ENCODE peak calls at places on chromosomes 5 and 9, in eight cellular contexts. O, K, N, P, M, A, G and W are unnamed samples.

GRCh38 chr5:91293131-91293530 is 90.0 kb downstream of the ARRDC3 start:
- DNase-seq in O (no peak), K (no peak), N (no peak), P (peak), M (peak), A (peak), G (no peak), W (peak)

GRCh38 chr9:124306098-124306735 is 48.5 kb downstream of the NEK6 start:
- DNase-seq in O (peak), K (peak), N (peak), P (peak), M (peak), A (peak), G (peak), W (no peak)

GRCh38 chr5:145246961-145247744 is 588.0 kb downstream of the PRELID2 start:
- DNase-seq in O (peak), K (no peak), N (peak), P (no peak), M (peak), A (no peak), G (peak), W (no peak)

GRCh38 chr9:31304576-31304975 is 1079.9 kb upstream of the ACO1 start:
- DNase-seq in O (peak), K (peak), N (peak), P (peak), M (peak), A (no peak), G (peak), W (no peak)

GRCh38 chr9:34809504-34810186 is 99.7 kb upstream of the CCL21 start:
- DNase-seq in O (no peak), K (peak), N (peak), P (no peak), M (peak), A (peak), G (no peak), W (peak)

GRCh38 chr9:33465096-33465495 is 8.6 kb downstream of the NOL6 start:
- DNase-seq in O (no peak), K (no peak), N (no peak), P (no peak), M (no peak), A (no peak), G (no peak), W (no peak)

GRCh38 chr5:82467006-82467561 is 188.9 kb upstream of the RPS23 start:
- DNase-seq in O (no peak), K (no peak), N (no peak), P (no peak), M (no peak), A (peak), G (no peak), W (no peak)

GRCh38 chr9:33239922-33240321 is at the start of gene SPINK4:
- DNase-seq in O (no peak), K (no peak), N (no peak), P (peak), M (peak), A (peak), G (no peak), W (no peak)

GRCh38 chr5:123776761-123777160 is 264.8 kb downstream of the CSNK1G3 start:
- DNase-seq in O (no peak), K (no peak), N (peak), P (peak), M (peak), A (peak), G (peak), W (no peak)

GRCh38 chr9:16769291-16769690 is 101.2 kb downstream of the BNC2 start:
- DNase-seq in O (no peak), K (no peak), N (no peak), P (no peak), M (no peak), A (no peak), G (no peak), W (no peak)
- H3K4me2 ChIP-seq in O (no peak), K (no peak), N (no peak), P (no peak), M (no peak), A (no peak), G (no peak), W (no peak)

DNA sequence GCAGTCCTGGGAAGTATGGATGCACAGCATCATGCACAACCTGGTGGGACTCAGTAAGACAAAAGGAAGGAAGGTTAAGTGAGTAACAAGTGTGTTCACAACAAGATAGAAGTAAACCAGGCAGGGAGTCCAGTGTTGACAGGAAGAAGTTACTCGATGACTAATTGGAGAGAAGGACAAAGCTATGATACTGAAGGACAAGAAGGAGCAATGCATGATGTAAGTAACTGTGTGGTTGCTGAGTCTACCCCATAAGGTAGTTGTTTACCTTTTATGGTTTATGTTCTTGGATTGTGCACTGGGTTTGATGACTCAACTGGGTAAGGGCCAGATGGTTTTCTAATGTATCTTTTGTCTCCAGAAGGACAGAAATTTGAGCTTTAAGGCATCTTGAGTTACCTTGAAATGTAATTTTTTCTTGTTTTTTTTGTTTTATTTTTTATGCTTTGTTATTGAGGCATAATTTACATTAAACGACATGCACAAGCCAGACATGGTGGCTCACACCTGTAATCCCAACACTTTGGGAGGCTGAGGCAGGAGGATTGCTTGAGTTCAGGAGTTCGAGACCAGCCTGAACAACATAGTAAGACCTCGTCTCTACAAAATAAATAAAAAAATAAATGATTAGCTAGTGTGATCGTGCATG is 89.2 kb upstream of the CAST start:
- DNase-seq in O (peak), K (peak), N (peak), P (peak), M (peak), A (no peak), G (peak), W (no peak)
- H3K4me2 ChIP-seq in O (peak), K (peak), N (peak), P (peak), M (peak), A (no peak), G (peak), W (no peak)

GRCh38 chr5:100546041-100546440 is 10.9 kb downstream of the FAM174A start:
- DNase-seq in O (no peak), K (no peak), N (no peak), P (no peak), M (no peak), A (no peak), G (no peak), W (no peak)

GRCh38 chr5:100553209-100553608 is 18.0 kb downstream of the FAM174A start:
- DNase-seq in O (no peak), K (no peak), N (no peak), P (no peak), M (peak), A (no peak), G (no peak), W (no peak)

GRCh38 chr5:100550531-100551036 is 15.4 kb downstream of the FAM174A start:
- DNase-seq in O (peak), K (no peak), N (no peak), P (no peak), M (peak), A (no peak), G (peak), W (no peak)

GRCh38 chr5:100551183-100551582 is 16.0 kb downstream of the FAM174A start:
- DNase-seq in O (no peak), K (no peak), N (no peak), P (no peak), M (no peak), A (no peak), G (no peak), W (no peak)
- H3K4me2 ChIP-seq in O (peak), K (no peak), N (no peak), P (no peak), M (no peak), A (no peak), G (no peak), W (no peak)

DNA sequence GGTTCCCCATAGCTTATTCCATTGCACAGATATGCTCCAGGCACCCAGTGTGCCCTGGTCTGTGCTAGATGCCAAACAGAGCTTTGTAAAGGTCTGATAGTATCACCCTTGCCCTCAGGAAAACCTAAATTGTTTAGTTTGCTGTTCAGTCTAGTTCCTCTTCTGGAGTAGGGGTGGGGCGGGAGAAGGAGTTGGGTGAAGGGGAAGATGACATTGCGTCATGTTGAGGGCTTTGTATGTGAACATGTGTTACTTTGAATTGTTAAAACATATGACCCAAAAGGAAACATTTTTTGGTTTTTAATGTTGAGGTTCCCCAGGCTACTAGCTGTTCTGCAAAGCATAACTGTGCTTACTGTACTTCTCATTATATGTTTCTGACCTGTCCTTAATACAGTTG is 40.6 kb downstream of the HACD4 start:
- DNase-seq in O (no peak), K (no peak), N (no peak), P (no peak), M (no peak), A (no peak), G (no peak), W (no peak)
- H3K4me2 ChIP-seq in O (no peak), K (no peak), N (no peak), P (no peak), M (no peak), A (no peak), G (no peak), W (no peak)

GRCh38 chr5:89073045-89073444 is 190.1 kb upstream of the MEF2C start:
- DNase-seq in O (no peak), K (no peak), N (no peak), P (no peak), M (no peak), A (no peak), G (no peak), W (no peak)
- H3K4me2 ChIP-seq in O (no peak), K (no peak), N (no peak), P (no peak), M (no peak), A (no peak), G (no peak), W (no peak)

DNA sequence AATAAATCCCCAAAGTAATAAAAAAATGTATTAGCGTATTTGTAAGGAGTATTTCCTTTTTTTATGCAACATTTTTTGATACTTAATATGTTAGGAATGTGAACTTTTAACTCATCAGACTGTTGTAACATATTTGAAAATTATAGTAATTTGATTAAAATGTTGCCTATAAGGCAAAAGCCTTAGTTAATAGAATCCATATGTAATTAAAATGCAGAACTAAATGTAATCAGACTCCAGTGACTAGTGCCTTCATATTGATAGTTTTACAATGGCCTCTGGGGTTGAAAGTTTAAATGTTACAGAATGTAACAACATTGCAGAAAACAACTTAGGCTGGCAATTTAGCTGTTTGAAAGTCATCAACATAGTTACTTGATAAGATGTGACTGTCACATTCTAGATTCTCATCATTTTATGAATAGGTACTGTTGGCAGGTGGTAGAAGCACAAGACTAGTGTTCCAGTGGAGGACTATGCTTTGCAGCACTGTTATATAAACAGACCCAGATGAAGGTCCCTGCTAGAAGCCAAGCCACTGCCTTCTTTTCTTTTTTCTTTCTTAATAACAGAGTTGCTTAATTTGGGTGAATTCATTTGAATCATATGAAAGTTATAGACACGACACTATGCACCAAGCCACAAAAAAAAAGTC is 382.9 kb downstream of the CCDC171 start:
- DNase-seq in O (no peak), K (no peak), N (no peak), P (peak), M (no peak), A (no peak), G (no peak), W (no peak)
- H3K4me2 ChIP-seq in O (no peak), K (no peak), N (no peak), P (peak), M (no peak), A (no peak), G (no peak), W (no peak)

GRCh38 chr9:106065579-106066214 is 371.4 kb downstream of the TMEM38B start:
- DNase-seq in O (no peak), K (no peak), N (no peak), P (no peak), M (no peak), A (no peak), G (no peak), W (no peak)
- H3K4me2 ChIP-seq in O (no peak), K (no peak), N (no peak), P (no peak), M (no peak), A (no peak), G (no peak), W (no peak)

DNA sequence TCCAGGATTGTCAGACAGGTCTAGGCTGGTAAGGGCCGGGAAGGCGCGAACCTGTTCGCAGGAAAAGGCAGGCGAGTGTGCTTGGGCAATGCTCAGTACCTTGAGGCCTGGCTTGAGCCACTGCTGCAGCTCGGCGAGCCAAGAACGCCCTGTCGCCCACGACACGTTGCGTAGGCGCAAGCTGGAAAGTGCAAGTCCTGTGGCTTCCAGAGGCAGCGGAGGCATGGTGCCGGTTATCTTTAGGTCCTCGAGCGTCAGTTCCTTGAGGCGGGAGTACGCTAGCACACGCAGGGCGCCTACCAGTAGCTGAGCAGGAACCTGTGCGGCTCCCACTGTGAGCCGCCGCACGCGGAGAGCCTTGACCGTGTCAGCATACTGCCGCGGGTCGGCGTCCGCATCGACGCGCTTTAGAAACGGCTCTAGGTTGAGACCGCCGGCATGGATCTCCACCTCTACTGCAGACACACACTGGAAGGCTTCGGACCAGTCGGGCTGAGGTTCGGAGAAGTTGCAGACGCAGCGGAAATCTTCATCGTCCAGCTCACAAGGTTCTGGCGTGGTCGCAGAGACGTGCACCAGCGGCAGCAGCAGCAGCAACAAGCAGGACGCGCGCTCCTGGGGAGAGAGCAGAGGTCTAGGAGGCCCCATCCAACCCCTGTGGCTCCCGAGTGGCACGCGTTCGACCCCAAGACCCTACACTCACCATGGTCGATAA is 452 bp downstream of the CD14 start:
- DNase-seq in O (no peak), K (no peak), N (peak), P (peak), M (peak), A (no peak), G (no peak), W (no peak)
- H3K4me2 ChIP-seq in O (peak), K (peak), N (peak), P (peak), M (peak), A (no peak), G (peak), W (no peak)

GRCh38 chr5:140509898-140510297 is 37.6 kb upstream of the EIF4EBP3 start:
- DNase-seq in O (no peak), K (no peak), N (no peak), P (no peak), M (no peak), A (no peak), G (no peak), W (no peak)

GRCh38 chr5:140513124-140513523 is 34.3 kb upstream of the EIF4EBP3 start:
- DNase-seq in O (no peak), K (no peak), N (no peak), P (no peak), M (no peak), A (no peak), G (no peak), W (no peak)
- H3K4me2 ChIP-seq in O (no peak), K (no peak), N (no peak), P (no peak), M (no peak), A (no peak), G (no peak), W (no peak)

DNA sequence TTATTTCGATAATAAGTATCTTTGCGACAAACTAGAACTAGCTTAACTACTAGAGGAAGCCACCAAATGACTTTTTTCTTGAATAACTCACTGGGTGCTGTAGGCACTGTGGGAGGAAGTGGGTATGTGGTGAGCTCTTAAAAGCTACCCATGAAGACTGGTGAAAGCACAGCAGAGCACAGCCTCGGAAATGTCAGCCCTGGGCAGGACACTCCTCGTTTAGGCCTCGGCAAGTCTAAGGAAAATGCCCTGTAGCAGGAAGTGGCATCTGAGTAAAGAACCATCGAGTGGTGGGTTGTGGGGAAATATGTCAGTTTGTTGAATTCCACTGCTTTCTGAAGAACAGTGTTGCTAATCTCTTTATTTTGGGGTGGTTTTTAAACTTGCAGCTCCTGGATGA is 44.0 kb upstream of the NCS1 start:
- DNase-seq in O (no peak), K (no peak), N (no peak), P (no peak), M (no peak), A (no peak), G (no peak), W (no peak)
- H3K4me2 ChIP-seq in O (no peak), K (no peak), N (no peak), P (peak), M (no peak), A (no peak), G (no peak), W (no peak)